ENCODE peak calls at places on chromosomes 11 and 22, in nine cellular contexts. I, G, Y, X, R, F, O, E and T are unnamed samples. For H3K4me1, the result is how much of the 10 kb centered on the place peaks cover.

GRCh38 chr11:134640971-134641968 is 229.2 kb upstream of the B3GAT1 start:
- DNase-seq in I (no peak), G (no peak), Y (no peak), X (no peak), R (no peak), F (no peak), O (no peak), E (no peak), T (no peak)

GRCh38 chr11:18778468-18778867 is 13.1 kb downstream of the PTPN5 start:
- DNase-seq in I (no peak), G (no peak), Y (no peak), X (no peak), R (no peak), F (no peak), O (no peak), E (no peak), T (no peak)

GRCh38 chr11:64234840-64235379 is 526 bp downstream of the VEGFB start:
- DNase-seq in I (no peak), G (peak), Y (no peak), X (no peak), R (no peak), F (peak), O (peak), E (peak), T (peak)

GRCh38 chr22:47918276-47918928 is 1156.0 kb downstream of the TBC1D22A start:
- DNase-seq in I (no peak), G (peak), Y (no peak), X (no peak), R (no peak), F (no peak), O (no peak), E (no peak), T (no peak)

GRCh38 chr22:27804683-27805297 is 3.2 kb upstream of the MN1 start:
- DNase-seq in I (no peak), G (peak), Y (peak), X (peak), R (no peak), F (peak), O (peak), E (peak), T (peak)

GRCh38 chr11:86460461-86461404 is 86.0 kb downstream of the CCDC81 start:
- DNase-seq in I (no peak), G (no peak), Y (no peak), X (peak), R (no peak), F (no peak), O (no peak), E (no peak), T (no peak)

GRCh38 chr22:49025791-49026475 is 801.7 kb downstream of the BRD1 start:
- DNase-seq in I (no peak), G (no peak), Y (no peak), X (no peak), R (no peak), F (peak), O (no peak), E (no peak), T (no peak)

GRCh38 chr11:65551572-65552398 is 6.4 kb downstream of the LTBP3 start:
- DNase-seq in I (no peak), G (peak), Y (peak), X (peak), R (peak), F (peak), O (peak), E (peak), T (peak)

GRCh38 chr11:134040386-134041297 is 28.2 kb upstream of the JAM3 start:
- DNase-seq in I (no peak), G (no peak), Y (peak), X (peak), R (no peak), F (peak), O (no peak), E (no peak), T (peak)

GRCh38 chr11:46564459-46564858 is 29.4 kb downstream of the AMBRA1 start:
- DNase-seq in I (no peak), G (no peak), Y (peak), X (peak), R (no peak), F (no peak), O (no peak), E (no peak), T (no peak)

GRCh38 chr11:123137496-123138270 is 57.4 kb downstream of the CLMP start:
- DNase-seq in I (no peak), G (peak), Y (peak), X (peak), R (no peak), F (peak), O (peak), E (peak), T (peak)

GRCh38 chr11:116577273-116577672 is 195.5 kb downstream of the BUD13 start:
- DNase-seq in I (no peak), G (no peak), Y (no peak), X (no peak), R (no peak), F (no peak), O (no peak), E (no peak), T (no peak)

GRCh38 chr11:107397357-107397756 is 60.3 kb downstream of the CWF19L2 start:
- DNase-seq in I (no peak), G (no peak), Y (no peak), X (no peak), R (peak), F (no peak), O (no peak), E (no peak), T (peak)

GRCh38 chr11:65471410-65471762 is 27.5 kb upstream of the MALAT1 start:
- DNase-seq in I (no peak), G (no peak), Y (peak), X (peak), R (no peak), F (peak), O (peak), E (peak), T (peak)

GRCh38 chr11:67404515-67405195 is 772 bp downstream of the TBC1D10C start:
- DNase-seq in I (no peak), G (peak), Y (no peak), X (no peak), R (no peak), F (peak), O (no peak), E (no peak), T (no peak)
- H3K4me1 ChIP-seq in I (under half), G (under half), Y (under half), X (under half), R (under half), F (under half), O (under half), E (under half), T (under half)

DNA sequence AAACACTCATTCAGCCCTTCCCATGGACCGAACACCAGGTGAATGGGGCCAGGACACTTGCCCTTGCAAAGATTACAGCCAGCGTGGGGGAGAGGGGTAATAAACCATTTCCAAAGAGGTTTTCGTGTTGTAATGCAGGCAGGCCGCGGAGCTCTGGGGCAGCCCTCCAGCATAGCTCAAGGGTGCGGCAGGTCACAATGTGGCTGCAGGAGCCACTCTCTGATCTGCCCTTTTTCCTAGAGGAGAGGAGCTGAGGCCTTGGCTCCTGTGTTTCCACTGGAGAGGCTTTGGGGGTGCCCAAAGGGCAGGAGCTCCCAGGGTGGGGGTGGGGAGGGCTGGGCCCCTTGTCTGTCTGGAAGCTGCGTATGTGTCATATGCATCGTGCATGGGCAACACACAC is 134.2 kb upstream of the NECTIN1 start:
- DNase-seq in I (no peak), G (no peak), Y (no peak), X (no peak), R (no peak), F (no peak), O (no peak), E (no peak), T (no peak)
- H3K27ac ChIP-seq in I (no peak), G (no peak), Y (no peak), X (no peak), R (no peak), F (no peak), O (no peak), E (no peak), T (no peak)

GRCh38 chr11:94997437-94997836 is 23.9 kb downstream of the KDM4D start:
- DNase-seq in I (no peak), G (no peak), Y (no peak), X (no peak), R (no peak), F (no peak), O (no peak), E (no peak), T (no peak)
- TF ChIP-seq CTCF in I (no peak), G (no peak), Y (no peak), X (no peak), R (no peak), F (no peak), O (no peak), E (no peak), T (no peak)

GRCh38 chr11:67287355-67288197 is 1.5 kb upstream of the ANKRD13D start:
- DNase-seq in I (no peak), G (no peak), Y (no peak), X (no peak), R (no peak), F (no peak), O (peak), E (no peak), T (no peak)
- H3K4me1 ChIP-seq in I (half or more), G (under half), Y (under half), X (under half), R (under half), F (half or more), O (half or more), E (under half), T (under half)

GRCh38 chr11:101914737-101915426 is at the start of gene CEP126:
- DNase-seq in I (peak), G (peak), Y (peak), X (peak), R (peak), F (peak), O (peak), E (peak), T (peak)

GRCh38 chr11:101914349-101914736 is 467 bp upstream of the CEP126 start:
- DNase-seq in I (no peak), G (no peak), Y (peak), X (peak), R (no peak), F (no peak), O (no peak), E (no peak), T (peak)

GRCh38 chr11:101915811-101916291 is 471 bp downstream of the ANGPTL5 start:
- DNase-seq in I (no peak), G (no peak), Y (peak), X (peak), R (no peak), F (no peak), O (no peak), E (no peak), T (peak)

GRCh38 chr11:101913631-101914030 is 1.2 kb upstream of the CEP126 start:
- DNase-seq in I (no peak), G (no peak), Y (no peak), X (no peak), R (no peak), F (no peak), O (no peak), E (no peak), T (no peak)

GRCh38 chr11:101912823-101913284 is 2.0 kb upstream of the CEP126 start:
- DNase-seq in I (no peak), G (no peak), Y (peak), X (peak), R (no peak), F (no peak), O (no peak), E (no peak), T (peak)
- H3K27ac ChIP-seq in I (peak), G (no peak), Y (no peak), X (no peak), R (no peak), F (no peak), O (no peak), E (no peak), T (peak)

DNA sequence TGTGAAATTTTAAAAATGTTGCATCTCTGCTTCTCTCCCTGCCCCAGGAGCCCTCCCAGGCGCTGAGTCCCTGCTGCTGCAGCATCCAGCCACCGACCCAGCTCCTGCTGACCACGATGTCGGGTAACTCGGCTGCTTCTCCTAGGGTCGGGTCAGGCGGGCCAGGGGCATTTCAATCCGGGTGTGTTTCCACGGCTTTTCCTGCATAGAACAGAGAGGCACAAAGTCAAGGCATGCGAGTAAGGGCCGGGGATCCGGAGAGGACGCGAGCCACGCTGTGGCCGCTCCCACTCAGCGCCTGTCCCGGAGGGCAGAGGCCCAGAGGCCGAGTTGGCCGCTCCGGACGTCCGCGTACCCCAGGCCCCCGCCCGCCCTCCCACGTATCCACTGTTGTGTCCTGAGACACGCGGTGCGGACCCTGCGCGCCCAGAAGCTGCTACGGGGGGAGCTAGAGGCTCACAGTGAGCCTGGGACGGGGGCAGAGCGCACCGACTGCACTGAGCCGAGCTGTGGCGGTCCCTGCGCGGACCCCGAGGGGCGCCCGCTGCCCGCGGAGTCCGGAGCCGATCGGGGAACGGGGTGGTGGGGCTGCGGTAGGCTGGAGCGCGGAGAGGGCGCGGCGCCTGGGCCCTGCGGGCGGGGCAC is at the start of gene POU2AF3:
- DNase-seq in I (no peak), G (no peak), Y (no peak), X (no peak), R (no peak), F (no peak), O (no peak), E (no peak), T (no peak)
- TF ChIP-seq CTCF in I (no peak), G (no peak), Y (no peak), X (no peak), R (no peak), F (no peak), O (no peak), E (no peak), T (no peak)

GRCh38 chr22:36129985-36130384 is 30.6 kb downstream of the APOL3 start:
- DNase-seq in I (no peak), G (no peak), Y (peak), X (no peak), R (no peak), F (no peak), O (no peak), E (no peak), T (no peak)
- H3K4me1 ChIP-seq in I (under half), G (under half), Y (under half), X (under half), R (under half), F (under half), O (under half), E (under half), T (under half)

GRCh38 chr11:68505596-68505995 is 45.0 kb downstream of the PPP6R3 start:
- DNase-seq in I (no peak), G (no peak), Y (no peak), X (peak), R (no peak), F (no peak), O (no peak), E (no peak), T (no peak)
- H3K27ac ChIP-seq in I (no peak), G (no peak), Y (no peak), X (no peak), R (no peak), F (no peak), O (peak), E (no peak), T (no peak)

GRCh38 chr22:22802346-22802970 is 85.2 kb upstream of the IGLL5 start:
- DNase-seq in I (no peak), G (no peak), Y (no peak), X (no peak), R (no peak), F (no peak), O (no peak), E (no peak), T (no peak)
- TF ChIP-seq CTCF in I (peak), G (no peak), Y (no peak), X (peak), R (no peak), F (peak), O (peak), E (no peak), T (peak)